ENCODE peak calls at places on chromosome 4, in nine cellular contexts. D, L, C, M, P, O, J, G and X are unnamed samples. For H3K4me1, the result is how much of the 10 kb centered on the place peaks cover.

GRCh38 chr4:129092636-129093172 is 635 bp downstream of the SCLT1 start:
- DNase-seq in M (peak), J (peak), C (no peak), P (no peak), G (no peak), O (no peak), L (peak), D (no peak), X (no peak)

GRCh38 chr4:52643846-52644245 is 15.3 kb downstream of the USP46 start:
- DNase-seq in C (peak), D (no peak), G (peak), M (no peak), O (peak), J (peak), L (peak), P (no peak), X (peak)

GRCh38 chr4:30717208-30718020 is 2.8 kb upstream of the PCDH7 start:
- DNase-seq in J (peak), C (peak), L (peak), P (peak), D (no peak), G (no peak), M (peak), O (no peak), X (no peak)

GRCh38 chr4:140423106-140423505 is 4.3 kb downstream of the CLGN start:
- DNase-seq in G (no peak), D (no peak), L (peak), P (no peak), C (no peak), O (no peak), J (peak), M (no peak), X (no peak)

GRCh38 chr4:78235800-78236199 is 178.7 kb downstream of the FRAS1 start:
- DNase-seq in P (no peak), G (no peak), O (no peak), C (no peak), D (no peak), J (no peak), L (no peak), M (no peak), X (no peak)

GRCh38 chr4:24260922-24261581 is 323.3 kb downstream of the DHX15 start:
- DNase-seq in C (no peak), G (no peak), M (no peak), P (no peak), J (no peak), D (no peak), O (no peak), L (no peak), X (no peak)

GRCh38 chr4:78775278-78776030 is 696 bp upstream of the BMP2K start:
- DNase-seq in O (peak), C (peak), G (peak), J (peak), P (peak), M (peak), L (peak), D (peak), X (peak)

GRCh38 chr4:99784836-99785235 is 31.8 kb upstream of the DAPP1 start:
- DNase-seq in C (no peak), P (no peak), M (no peak), G (no peak), J (no peak), O (no peak), L (no peak), D (no peak), X (no peak)

GRCh38 chr4:55311792-55312490 is 34.1 kb upstream of the SRD5A3 start:
- DNase-seq in P (no peak), L (no peak), M (no peak), G (no peak), C (no peak), D (no peak), O (no peak), J (no peak), X (no peak)

GRCh38 chr4:22668301-22668700 is 24.4 kb upstream of the GBA3 start:
- DNase-seq in D (no peak), M (peak), G (no peak), J (peak), C (no peak), L (no peak), O (no peak), P (no peak), X (no peak)

DNA sequence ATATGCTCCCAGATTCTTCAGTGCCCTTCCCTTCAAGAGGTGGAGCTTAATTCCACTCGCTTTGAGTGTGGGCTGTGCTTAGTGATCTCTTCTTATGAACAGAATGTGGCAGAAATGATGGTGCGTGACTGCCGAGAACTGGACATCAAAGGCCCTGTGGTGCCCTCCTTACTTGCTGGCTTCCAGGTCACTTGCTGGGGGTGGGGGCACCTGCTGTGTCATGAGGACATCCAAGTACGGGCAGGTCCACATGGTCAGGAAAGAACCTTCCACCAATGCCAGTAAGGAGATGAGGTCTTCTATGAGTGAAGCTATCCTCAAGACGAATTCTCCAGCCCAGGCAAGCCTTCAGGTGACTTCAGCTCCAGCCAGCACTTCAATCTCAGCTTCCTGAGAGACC is 95.8 kb downstream of the FAM53A start:
- DNase-seq in C (no peak), D (no peak), J (no peak), P (no peak), L (no peak), M (no peak), G (peak), O (no peak), X (no peak)
- H3K4me3 ChIP-seq in C (no peak), D (no peak), J (no peak), P (no peak), L (no peak), M (no peak), G (no peak), O (no peak), X (no peak)

GRCh38 chr4:138003248-138003647 is 238.9 kb downstream of the SLC7A11 start:
- DNase-seq in L (no peak), G (no peak), D (no peak), C (no peak), O (no peak), P (no peak), M (no peak), J (peak), X (no peak)

GRCh38 chr4:138005486-138005885 is 236.7 kb downstream of the SLC7A11 start:
- DNase-seq in M (no peak), L (no peak), C (no peak), J (no peak), O (no peak), D (no peak), G (no peak), P (no peak), X (no peak)

GRCh38 chr4:138010639-138011038 is 231.5 kb downstream of the SLC7A11 start:
- DNase-seq in M (no peak), O (no peak), P (no peak), L (no peak), C (no peak), D (no peak), J (no peak), G (no peak), X (no peak)

DNA sequence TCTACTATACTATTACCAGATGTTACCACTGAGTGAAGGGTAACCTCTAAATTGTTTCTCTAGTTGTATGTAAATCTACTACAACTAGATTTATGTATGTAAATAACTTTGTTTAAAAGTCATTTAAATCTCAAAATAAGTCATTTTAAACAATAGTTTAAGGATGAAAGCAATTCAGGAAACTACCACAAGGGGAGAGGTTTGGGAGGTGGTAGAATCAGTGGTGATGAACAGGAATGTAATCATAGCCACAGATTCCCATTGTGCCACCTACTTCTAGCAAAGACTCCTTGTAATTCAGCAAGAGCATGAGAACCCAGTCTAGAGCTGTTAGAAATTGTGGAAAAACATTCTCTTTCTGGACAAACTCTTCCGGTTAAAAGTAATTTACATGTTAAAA is 234.6 kb downstream of the SLC7A11 start:
- DNase-seq in D (no peak), P (no peak), G (no peak), C (no peak), J (no peak), L (peak), M (no peak), O (no peak), X (no peak)
- TF ChIP-seq CTCF in D (no peak), P (no peak), G (no peak), C (no peak), J (peak), L (peak), M (no peak), O (no peak), X (no peak)

DNA sequence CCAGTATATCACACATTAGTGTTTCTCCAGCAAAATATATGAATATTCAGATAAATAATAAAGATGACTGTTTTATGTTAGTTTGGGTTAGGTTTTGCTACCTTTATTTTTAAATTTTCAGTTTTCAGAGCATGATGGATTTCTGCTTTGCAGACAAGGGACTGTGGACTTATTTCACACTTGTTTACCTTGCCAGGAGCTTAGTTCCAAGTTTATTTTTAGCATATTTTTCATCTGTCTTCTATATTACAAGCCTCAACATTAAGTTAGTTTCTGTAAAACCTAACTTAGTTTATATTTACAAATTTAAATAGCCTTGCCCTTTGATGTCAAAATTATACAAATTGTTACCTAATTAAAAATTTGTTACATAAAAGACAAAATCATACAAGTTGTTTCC is 163.4 kb downstream of the FBXW7 start:
- DNase-seq in L (no peak), G (no peak), C (no peak), O (no peak), J (no peak), P (no peak), M (no peak), D (no peak), X (no peak)
- H3K4me1 ChIP-seq in L (under half), G (under half), C (under half), O (under half), J (under half), P (under half), M (under half), D (under half), X (under half)

DNA sequence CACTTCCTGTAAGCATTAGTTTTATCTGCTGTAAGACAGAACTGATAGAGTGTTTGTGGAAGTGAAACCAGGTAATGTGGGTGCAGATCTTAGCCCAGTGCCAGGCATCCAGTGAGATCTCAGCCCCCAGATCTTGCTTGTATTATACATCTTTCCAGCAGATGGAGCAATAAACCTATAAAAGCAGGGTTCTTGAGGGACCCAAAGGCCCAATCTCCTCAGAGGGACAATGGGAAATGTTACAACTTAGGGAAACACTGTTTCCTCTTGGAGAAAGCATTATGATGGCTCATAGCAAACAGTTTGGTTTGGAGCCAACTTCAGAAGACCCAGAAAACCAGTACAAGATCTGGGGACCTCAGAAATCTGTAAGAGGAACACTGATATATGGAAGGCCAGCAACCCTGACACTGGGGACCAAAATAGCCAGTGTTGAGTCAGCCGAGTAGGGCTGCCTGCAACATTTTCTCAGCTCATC is 206.3 kb downstream of the SLC7A11 start:
- DNase-seq in M (peak), C (no peak), L (peak), D (no peak), P (peak), J (peak), G (no peak), O (no peak), X (no peak)
- H3K4me3 ChIP-seq in M (no peak), C (no peak), L (no peak), D (no peak), P (no peak), J (no peak), G (no peak), O (no peak), X (no peak)

GRCh38 chr4:112517911-112518310 is 1.9 kb upstream of the NEUROG2 start:
- DNase-seq in D (no peak), L (no peak), O (no peak), J (no peak), M (peak), G (no peak), P (no peak), C (no peak), X (no peak)

GRCh38 chr4:112520598-112521122 is 4.7 kb upstream of the NEUROG2 start:
- DNase-seq in P (no peak), L (no peak), D (no peak), M (no peak), G (no peak), J (no peak), C (no peak), O (no peak), X (no peak)

GRCh38 chr4:112518675-112519074 is 2.7 kb upstream of the NEUROG2 start:
- DNase-seq in O (no peak), C (no peak), G (no peak), L (peak), M (no peak), P (no peak), J (no peak), D (no peak), X (no peak)

GRCh38 chr4:112521123-112522116 is 5.4 kb upstream of the NEUROG2 start:
- DNase-seq in L (no peak), P (no peak), C (no peak), J (no peak), G (no peak), M (no peak), D (no peak), O (peak), X (no peak)

DNA sequence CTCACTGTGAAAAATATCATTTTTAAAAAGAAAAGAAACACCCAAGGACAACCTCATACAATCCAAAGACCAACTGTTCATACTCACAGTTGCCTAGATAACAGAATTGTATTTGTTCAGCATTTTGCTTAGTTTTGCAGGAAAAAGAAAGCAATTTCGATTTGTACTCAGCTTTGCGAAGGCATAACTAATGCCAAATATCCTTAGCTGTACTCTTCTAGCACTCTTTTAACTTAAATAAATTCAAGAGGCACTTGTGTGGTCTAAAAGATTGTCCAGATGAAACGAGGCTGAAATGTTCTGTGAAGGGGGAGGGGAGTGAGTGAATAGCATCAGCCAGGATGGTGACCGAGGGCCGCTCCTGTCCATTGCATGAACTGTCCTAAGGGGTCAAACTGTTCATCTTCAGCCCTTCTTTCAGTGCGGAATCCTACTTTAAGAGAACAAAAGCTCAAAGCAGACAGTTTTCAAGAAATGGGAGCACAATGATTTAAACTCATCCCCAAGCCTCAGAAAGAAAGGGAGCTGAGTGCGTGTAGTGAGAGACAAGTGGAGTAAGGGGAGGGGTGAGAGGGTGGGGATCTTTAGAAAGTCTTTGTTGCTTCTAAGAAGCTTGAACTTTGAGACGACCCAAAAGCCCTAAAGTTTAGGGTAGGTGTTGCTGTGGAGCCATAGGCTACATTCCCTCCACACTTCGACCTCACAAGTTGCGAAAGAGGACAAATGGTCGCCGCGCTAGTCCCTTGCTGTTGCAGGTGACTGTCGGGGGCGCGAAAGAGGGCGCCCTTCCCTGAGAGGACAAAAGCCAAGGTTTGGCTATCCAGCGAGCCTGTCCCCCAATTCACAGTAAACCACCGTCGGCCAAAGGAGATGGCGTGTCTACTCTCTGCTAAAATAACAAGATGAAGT is 4.0 kb upstream of the NEUROG2 start:
- DNase-seq in C (no peak), M (no peak), L (no peak), P (no peak), G (no peak), D (no peak), O (no peak), J (no peak), X (no peak)
- TF ChIP-seq CTCF in C (no peak), M (no peak), L (no peak), P (no peak), G (no peak), D (no peak), O (no peak), J (no peak), X (no peak)

GRCh38 chr4:153257966-153258365 is 53.7 kb downstream of the TRIM2 start:
- DNase-seq in J (no peak), C (no peak), P (no peak), D (no peak), M (no peak), L (no peak), G (no peak), O (no peak), X (no peak)
- H3K4me1 ChIP-seq in J (under half), C (under half), P (under half), D (under half), M (under half), L (under half), G (under half), O (under half), X (under half)

GRCh38 chr4:107060388-107060787 is 24.3 kb upstream of the DKK2 start:
- DNase-seq in G (no peak), J (no peak), C (no peak), P (no peak), D (no peak), O (no peak), M (no peak), L (no peak), X (no peak)

GRCh38 chr4:107058828-107059227 is 22.7 kb upstream of the DKK2 start:
- DNase-seq in J (no peak), P (no peak), G (no peak), C (no peak), L (no peak), O (no peak), M (no peak), D (no peak), X (no peak)
- H3K4me3 ChIP-seq in J (no peak), P (no peak), G (no peak), C (no peak), L (no peak), O (no peak), M (no peak), D (no peak), X (no peak)

DNA sequence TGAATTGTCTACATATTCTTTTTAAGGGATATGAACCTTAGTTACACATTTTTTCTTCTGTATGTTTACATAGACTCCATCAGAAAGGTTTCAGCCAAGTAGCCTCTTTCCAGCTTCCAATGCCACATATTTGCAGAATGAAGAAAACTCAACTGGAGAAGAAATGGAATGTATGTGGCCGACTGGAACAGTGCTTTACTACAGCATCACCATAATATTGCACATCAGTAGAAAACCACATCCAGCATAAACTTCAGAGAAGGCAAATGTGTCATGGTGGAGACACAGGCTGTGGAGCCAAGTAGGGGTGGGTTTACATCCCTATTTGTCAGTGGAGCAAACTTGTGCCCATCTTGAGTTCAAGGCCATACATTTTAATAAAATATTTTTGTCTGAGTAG is 204.8 kb upstream of the LDB2 start:
- DNase-seq in D (no peak), P (no peak), G (no peak), O (no peak), M (no peak), L (no peak), J (peak), C (no peak), X (no peak)
- TF ChIP-seq CTCF in D (no peak), P (no peak), G (no peak), O (no peak), M (no peak), L (no peak), J (no peak), C (no peak), X (no peak)

GRCh38 chr4:88962430-88962829 is 94.6 kb downstream of the FAM13A start:
- DNase-seq in P (no peak), J (no peak), G (no peak), O (no peak), D (no peak), L (peak), M (no peak), C (no peak), X (no peak)
- H3K4me1 ChIP-seq in P (under half), J (under half), G (under half), O (under half), D (under half), L (under half), M (under half), C (under half), X (under half)

DNA sequence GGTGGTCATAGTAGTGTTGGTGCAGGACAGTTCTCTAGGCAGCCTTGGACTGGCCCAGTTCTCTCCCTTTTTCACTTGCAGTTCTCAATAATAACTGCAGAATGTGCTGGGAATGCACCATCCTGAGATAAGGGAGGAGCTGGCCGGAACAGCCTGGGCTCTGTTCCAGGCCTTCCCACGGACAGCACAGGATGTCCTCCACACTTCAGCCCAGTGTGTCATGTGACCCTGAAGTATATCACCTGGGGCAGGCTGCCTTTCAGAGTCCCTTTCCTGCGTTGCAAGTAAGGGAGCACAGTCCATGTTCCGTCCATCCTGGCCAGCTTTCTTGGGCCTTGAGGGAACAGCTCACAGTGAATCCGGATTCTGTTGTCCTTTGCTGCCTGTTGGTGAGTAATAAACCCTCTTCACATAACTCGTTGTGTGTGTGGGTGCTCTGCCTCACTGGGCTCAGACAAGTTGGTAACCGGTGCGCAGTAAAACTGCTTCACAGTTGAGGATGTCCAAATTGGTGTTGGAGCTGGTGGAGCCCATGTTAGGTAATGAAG is 32.3 kb upstream of the BBS12 start:
- DNase-seq in J (peak), O (peak), D (no peak), L (peak), M (no peak), C (no peak), G (no peak), P (no peak), X (no peak)
- H3K4me3 ChIP-seq in J (no peak), O (no peak), D (no peak), L (no peak), M (no peak), C (no peak), G (no peak), P (no peak), X (no peak)